ENCODE peak calls at places on chromosomes 1 and 21, in six cellular contexts. One of them, this sample, is unnamed.

GRCh38 chr1:81752840-81753239 is 47.9 kb upstream of the ADGRL2 start:
- DNase-seq in HepG2: no peak
- DNase-seq in WTC11: no peak
- DNase-seq in HCT116: no peak
- DNase-seq in H1: no peak
- DNase-seq in GM12878: no peak
- DNase-seq in this sample: no peak

GRCh38 chr1:225842788-225843425 is 33.0 kb downstream of the EPHX1 start:
- DNase-seq in GM12878: no peak
- DNase-seq in HepG2: no peak
- DNase-seq in WTC11: no peak
- DNase-seq in HCT116: no peak
- DNase-seq in H1: no peak
- DNase-seq in this sample: no peak

GRCh38 chr1:64822621-64823020 is 77.7 kb downstream of the RAVER2 start:
- DNase-seq in HepG2: no peak
- DNase-seq in H1: no peak
- DNase-seq in WTC11: no peak
- DNase-seq in HCT116: no peak
- DNase-seq in GM12878: no peak
- DNase-seq in this sample: no peak

GRCh38 chr1:10360045-10360444 is 38.8 kb upstream of the PGD start:
- DNase-seq in H1: no peak
- DNase-seq in GM12878: no peak
- DNase-seq in WTC11: no peak
- DNase-seq in HepG2: no peak
- DNase-seq in HCT116: no peak
- DNase-seq in this sample: no peak

GRCh38 chr1:189859385-189859977 is 618.2 kb downstream of the BRINP3 start:
- DNase-seq in GM12878: no peak
- DNase-seq in H1: peak; percentile 75
- DNase-seq in HepG2: peak; percentile 17
- DNase-seq in HCT116: peak; percentile 3
- DNase-seq in WTC11: peak; percentile 60
- DNase-seq in this sample: peak; percentile 35

GRCh38 chr1:166377896-166378295 is 211.1 kb upstream of the FAM78B start:
- DNase-seq in WTC11: no peak
- DNase-seq in GM12878: no peak
- DNase-seq in H1: no peak
- DNase-seq in HCT116: no peak
- DNase-seq in HepG2: no peak
- DNase-seq in this sample: no peak

GRCh38 chr1:36503159-36503558 is 20.4 kb upstream of the CSF3R start:
- DNase-seq in H1: no peak
- DNase-seq in HepG2: no peak
- DNase-seq in HCT116: no peak
- DNase-seq in WTC11: no peak
- DNase-seq in GM12878: no peak
- DNase-seq in this sample: no peak

GRCh38 chr1:183328371-183328770 is 89.8 kb downstream of the NMNAT2 start:
- DNase-seq in H1: no peak
- DNase-seq in WTC11: no peak
- DNase-seq in HepG2: no peak
- DNase-seq in HCT116: no peak
- DNase-seq in GM12878: no peak
- DNase-seq in this sample: no peak

GRCh38 chr1:158149175-158149574 is 31.5 kb upstream of the CD1D start:
- DNase-seq in WTC11: no peak
- DNase-seq in GM12878: no peak
- DNase-seq in H1: no peak
- DNase-seq in HepG2: no peak
- DNase-seq in HCT116: no peak
- DNase-seq in this sample: no peak

GRCh38 chr1:227546598-227547313 is 16.6 kb upstream of the ZNF678 start:
- DNase-seq in HepG2: no peak
- DNase-seq in WTC11: no peak
- DNase-seq in H1: no peak
- DNase-seq in HCT116: no peak
- DNase-seq in GM12878: no peak
- DNase-seq in this sample: no peak

GRCh38 chr1:228938248-228938891 is 203.1 kb downstream of the RHOU start:
- DNase-seq in HCT116: no peak
- DNase-seq in WTC11: no peak
- DNase-seq in HepG2: peak; percentile 68
- DNase-seq in GM12878: no peak
- DNase-seq in H1: no peak
- DNase-seq in this sample: no peak

GRCh38 chr1:98323906-98324358 is 337.6 kb upstream of the SNX7 start:
- DNase-seq in H1: no peak
- DNase-seq in HCT116: peak; percentile 87
- DNase-seq in WTC11: no peak
- DNase-seq in GM12878: no peak
- DNase-seq in HepG2: no peak
- DNase-seq in this sample: no peak

GRCh38 chr1:117740461-117740860 is 134.6 kb downstream of the TENT5C start:
- DNase-seq in HCT116: no peak
- DNase-seq in WTC11: no peak
- DNase-seq in H1: no peak
- DNase-seq in HepG2: no peak
- DNase-seq in GM12878: no peak
- DNase-seq in this sample: peak; percentile 5

GRCh38 chr1:8201331-8201861 is 116.5 kb upstream of the SLC45A1 start:
- DNase-seq in HCT116: no peak
- DNase-seq in WTC11: no peak
- DNase-seq in H1: no peak
- DNase-seq in HepG2: peak; percentile 37
- DNase-seq in GM12878: no peak
- DNase-seq in this sample: no peak

GRCh38 chr1:201845331-201846083 is 16.6 kb downstream of the IPO9 start:
- DNase-seq in H1: no peak
- DNase-seq in GM12878: no peak
- DNase-seq in HCT116: no peak
- DNase-seq in HepG2: no peak
- DNase-seq in WTC11: no peak
- DNase-seq in this sample: no peak

GRCh38 chr1:30816211-30817082 is 58.9 kb upstream of the LAPTM5 start:
- DNase-seq in H1: peak; percentile 93
- DNase-seq in HepG2: no peak
- DNase-seq in HCT116: no peak
- DNase-seq in WTC11: peak; percentile 91
- DNase-seq in GM12878: no peak
- DNase-seq in this sample: peak; percentile 41

GRCh38 chr21:36125513-36126121 is 9.3 kb upstream of the CBR3 start:
- DNase-seq in WTC11: peak; percentile 67
- DNase-seq in HCT116: no peak
- DNase-seq in GM12878: no peak
- DNase-seq in HepG2: peak; percentile 32
- DNase-seq in H1: peak; percentile 71
- DNase-seq in this sample: peak; percentile 58

DNA sequence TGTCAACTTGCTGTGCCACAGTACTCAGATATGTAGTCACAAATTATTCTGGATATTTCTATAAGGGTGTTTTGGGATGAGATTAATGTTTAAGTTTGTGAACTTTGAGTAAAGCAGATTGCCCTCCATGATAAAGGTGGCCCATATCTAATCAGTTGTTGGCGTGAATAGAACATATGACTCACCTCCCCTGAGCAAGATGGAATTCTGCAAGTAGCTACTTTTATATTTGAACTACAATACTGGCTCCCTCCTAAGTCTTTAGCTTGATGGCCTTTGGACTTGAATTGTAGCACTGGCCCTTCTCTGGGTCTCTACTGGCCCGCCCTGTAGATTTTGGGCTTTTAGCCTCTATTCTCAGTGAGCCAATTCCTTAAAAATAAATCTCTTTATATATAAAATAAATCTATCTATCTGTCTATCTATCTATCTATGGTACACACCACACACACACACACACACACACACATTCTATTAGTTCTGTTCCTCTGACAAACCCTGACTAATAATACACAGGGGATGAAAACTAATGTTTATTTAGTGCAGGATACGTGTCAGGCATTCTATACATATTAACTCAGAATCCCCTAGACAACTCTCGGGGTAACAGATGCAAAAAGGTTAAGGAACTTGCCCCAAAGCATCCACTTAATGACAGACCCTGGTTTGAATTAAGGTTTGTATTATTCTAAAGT is 37.9 kb upstream of the PDC start:
- DNase-seq in WTC11: no peak
- DNase-seq in HCT116: no peak
- DNase-seq in H1: no peak
- DNase-seq in GM12878: no peak
- DNase-seq in HepG2: no peak
- DNase-seq in this sample: no peak
- TF ChIP-seq ATF3 in WTC11: no peak
- TF ChIP-seq ATF3 in HCT116: no peak
- TF ChIP-seq ATF3 in H1: no peak
- TF ChIP-seq ATF3 in GM12878: no peak
- TF ChIP-seq ATF3 in HepG2: no peak
- TF ChIP-seq ATF3 in this sample: no peak

GRCh38 chr1:200738733-200739498 is at the start of gene CAMSAP2:
- DNase-seq in H1: peak; percentile 87
- DNase-seq in WTC11: peak; percentile 80
- DNase-seq in HCT116: peak; percentile 34
- DNase-seq in HepG2: peak; percentile 68
- DNase-seq in GM12878: no peak
- DNase-seq in this sample: peak; percentile 95

GRCh38 chr1:200739499-200740290 is 1.0 kb downstream of the CAMSAP2 start:
- DNase-seq in GM12878: no peak
- DNase-seq in HCT116: no peak
- DNase-seq in H1: no peak
- DNase-seq in WTC11: peak; percentile 40
- DNase-seq in HepG2: peak; percentile 3
- DNase-seq in this sample: no peak

GRCh38 chr1:200741808-200742207 is 3.1 kb downstream of the CAMSAP2 start:
- DNase-seq in H1: no peak
- DNase-seq in GM12878: no peak
- DNase-seq in HCT116: no peak
- DNase-seq in HepG2: no peak
- DNase-seq in WTC11: no peak
- DNase-seq in this sample: no peak

GRCh38 chr1:200738348-200738732 is 353 bp upstream of the CAMSAP2 start:
- DNase-seq in H1: no peak
- DNase-seq in WTC11: no peak
- DNase-seq in HepG2: no peak
- DNase-seq in GM12878: no peak
- DNase-seq in HCT116: no peak
- DNase-seq in this sample: no peak

DNA sequence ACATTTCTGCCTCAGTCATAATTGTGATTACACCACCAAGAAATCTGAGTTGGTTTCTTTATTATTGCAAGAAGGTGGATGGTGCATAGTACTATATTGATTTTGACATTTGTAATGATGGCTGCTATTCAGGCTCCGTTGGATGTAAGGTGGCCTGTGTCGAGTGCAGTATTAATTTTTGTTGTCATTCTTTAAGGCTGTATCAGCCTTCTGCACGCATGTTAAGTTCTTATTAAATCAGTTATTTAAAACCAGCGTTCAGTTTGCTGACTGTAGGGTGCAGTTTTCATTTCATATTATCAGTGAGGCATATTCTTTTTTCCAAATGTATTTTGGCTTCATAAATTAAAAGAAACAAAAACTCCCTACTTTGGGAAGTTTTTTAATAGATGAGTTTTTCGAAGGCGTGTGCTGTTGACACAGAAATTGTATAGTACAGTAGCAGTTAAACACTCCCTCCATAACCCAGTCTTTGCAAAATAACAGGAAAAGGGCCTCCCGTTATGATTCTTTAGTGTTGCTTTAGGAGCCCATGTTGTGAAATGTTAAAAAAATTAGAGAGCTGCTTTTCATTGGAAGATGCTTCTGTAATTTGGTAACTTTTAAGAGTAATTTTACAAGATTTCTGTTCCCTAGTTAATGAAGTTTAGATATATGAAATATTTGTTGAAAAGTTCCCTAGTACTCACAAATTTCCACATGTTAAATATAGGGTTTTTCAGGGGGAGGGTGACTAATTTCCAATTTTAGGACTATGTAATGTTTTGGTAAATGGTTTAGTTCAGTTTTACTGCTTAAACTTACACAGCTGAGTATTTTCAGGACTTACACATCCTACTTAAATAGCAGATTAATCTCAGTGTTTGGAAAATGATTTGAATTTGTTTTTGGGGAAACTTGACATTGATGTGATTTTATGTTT is 1.9 kb downstream of the CAMSAP2 start:
- DNase-seq in HCT116: no peak
- DNase-seq in WTC11: no peak
- DNase-seq in H1: no peak
- DNase-seq in HepG2: no peak
- DNase-seq in GM12878: no peak
- DNase-seq in this sample: no peak
- TF ChIP-seq ATF3 in HCT116: no peak
- TF ChIP-seq ATF3 in WTC11: no peak
- TF ChIP-seq ATF3 in H1: no peak
- TF ChIP-seq ATF3 in HepG2: no peak
- TF ChIP-seq ATF3 in GM12878: no peak
- TF ChIP-seq ATF3 in this sample: no peak

GRCh38 chr21:44462834-44463200 is 7.5 kb downstream of the LRRC3 start:
- DNase-seq in HepG2: no peak
- DNase-seq in H1: no peak
- DNase-seq in HCT116: no peak
- DNase-seq in WTC11: no peak
- DNase-seq in GM12878: no peak
- DNase-seq in this sample: no peak
- TF ChIP-seq ATF3 in HepG2: no peak
- TF ChIP-seq ATF3 in H1: no peak
- TF ChIP-seq ATF3 in HCT116: no peak
- TF ChIP-seq ATF3 in WTC11: no peak
- TF ChIP-seq ATF3 in GM12878: no peak
- TF ChIP-seq ATF3 in this sample: no peak

DNA sequence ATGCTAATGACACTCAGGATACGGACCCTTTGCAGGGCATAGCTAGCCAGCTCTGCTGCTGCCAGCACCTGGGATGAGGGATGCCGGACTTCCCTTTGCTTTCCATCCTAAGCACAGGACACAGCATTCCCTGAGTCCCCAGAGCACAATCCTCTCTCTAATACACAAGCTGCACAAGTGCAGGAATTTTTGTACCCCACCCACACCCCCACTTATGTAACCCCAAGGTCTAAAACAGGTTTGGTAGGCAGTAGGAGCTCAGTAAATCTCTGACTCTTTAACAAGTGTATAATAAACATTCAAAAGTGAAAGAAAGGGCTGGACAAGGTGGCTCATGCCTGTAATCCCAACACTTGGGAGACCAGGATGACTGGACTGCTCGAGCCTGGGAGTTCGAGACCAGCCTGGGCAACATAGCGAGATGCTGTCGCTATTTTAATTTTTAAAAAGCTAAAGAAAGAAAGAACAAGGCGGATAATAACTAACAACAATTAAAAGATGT is 42.2 kb upstream of the IGSF3 start:
- DNase-seq in GM12878: no peak
- DNase-seq in HCT116: no peak
- DNase-seq in H1: no peak
- DNase-seq in WTC11: no peak
- DNase-seq in HepG2: no peak
- DNase-seq in this sample: no peak
- TF ChIP-seq ATF3 in GM12878: no peak
- TF ChIP-seq ATF3 in HCT116: no peak
- TF ChIP-seq ATF3 in H1: no peak
- TF ChIP-seq ATF3 in WTC11: no peak
- TF ChIP-seq ATF3 in HepG2: no peak
- TF ChIP-seq ATF3 in this sample: no peak

This sample was measured in K562.